ENCODE peak calls at places on chromosomes 5 and 9, in eight cellular contexts. One of them, this sample, is unnamed.

GRCh38 chr5:41102341-41102740 is 31.2 kb upstream of the MROH2B start:
- DNase-seq in GM13977: no peak
- DNase-seq in NCI-H1417: no peak
- DNase-seq in ELR: no peak
- DNase-seq in stimulated activated CD4-positive, alpha-beta T cell treated with anti-CD3 and anti-CD28 coated beads, Interleukin-1b, Interleukin-23, amount 100 ng/mL, for 24 hours: no peak
- DNase-seq in head of caudate nucleus: no peak
- DNase-seq in D341Med: no peak
- DNase-seq in T-helper 1 cell: no peak
- DNase-seq in this sample: no peak

GRCh38 chr9:21708225-21708624 is 94.2 kb upstream of the MTAP start:
- DNase-seq in GM13977: no peak
- DNase-seq in NCI-H1417: no peak
- DNase-seq in ELR: no peak
- DNase-seq in stimulated activated CD4-positive, alpha-beta T cell treated with anti-CD3 and anti-CD28 coated beads, Interleukin-1b, Interleukin-23, amount 100 ng/mL, for 24 hours: no peak
- DNase-seq in head of caudate nucleus: no peak
- DNase-seq in D341Med: no peak
- DNase-seq in T-helper 1 cell: no peak
- DNase-seq in this sample: no peak

GRCh38 chr9:137150485-137151060 is 11.6 kb downstream of the GRIN1 start:
- DNase-seq in GM13977: peak; percentile 94
- DNase-seq in NCI-H1417: no peak
- DNase-seq in ELR: peak; percentile 47
- DNase-seq in stimulated activated CD4-positive, alpha-beta T cell treated with anti-CD3 and anti-CD28 coated beads, Interleukin-1b, Interleukin-23, amount 100 ng/mL, for 24 hours: no peak
- DNase-seq in head of caudate nucleus: no peak
- DNase-seq in D341Med: peak; percentile 86
- DNase-seq in T-helper 1 cell: no peak
- DNase-seq in this sample: no peak

GRCh38 chr5:80069918-80070318 is 34.8 kb downstream of the THBS4 start:
- DNase-seq in GM13977: no peak
- DNase-seq in NCI-H1417: no peak
- DNase-seq in ELR: no peak
- DNase-seq in stimulated activated CD4-positive, alpha-beta T cell treated with anti-CD3 and anti-CD28 coated beads, Interleukin-1b, Interleukin-23, amount 100 ng/mL, for 24 hours: no peak
- DNase-seq in head of caudate nucleus: no peak
- DNase-seq in D341Med: peak; percentile 43
- DNase-seq in T-helper 1 cell: no peak
- DNase-seq in this sample: no peak

GRCh38 chr5:72166070-72166979 is 59.0 kb downstream of the MAP1B start:
- DNase-seq in GM13977: no peak
- DNase-seq in NCI-H1417: peak; percentile 61
- DNase-seq in ELR: no peak
- DNase-seq in stimulated activated CD4-positive, alpha-beta T cell treated with anti-CD3 and anti-CD28 coated beads, Interleukin-1b, Interleukin-23, amount 100 ng/mL, for 24 hours: no peak
- DNase-seq in head of caudate nucleus: peak; percentile 59
- DNase-seq in D341Med: peak; percentile 63
- DNase-seq in T-helper 1 cell: no peak
- DNase-seq in this sample: no peak

GRCh38 chr5:97125125-97125683 is 17.2 kb downstream of the LIX1 start:
- DNase-seq in GM13977: no peak
- DNase-seq in NCI-H1417: no peak
- DNase-seq in ELR: no peak
- DNase-seq in stimulated activated CD4-positive, alpha-beta T cell treated with anti-CD3 and anti-CD28 coated beads, Interleukin-1b, Interleukin-23, amount 100 ng/mL, for 24 hours: no peak
- DNase-seq in head of caudate nucleus: no peak
- DNase-seq in D341Med: no peak
- DNase-seq in T-helper 1 cell: no peak
- DNase-seq in this sample: no peak

GRCh38 chr5:119681734-119682133 is 52.4 kb downstream of the FAM170A start:
- DNase-seq in GM13977: no peak
- DNase-seq in NCI-H1417: no peak
- DNase-seq in ELR: no peak
- DNase-seq in stimulated activated CD4-positive, alpha-beta T cell treated with anti-CD3 and anti-CD28 coated beads, Interleukin-1b, Interleukin-23, amount 100 ng/mL, for 24 hours: no peak
- DNase-seq in head of caudate nucleus: no peak
- DNase-seq in D341Med: no peak
- DNase-seq in T-helper 1 cell: no peak
- DNase-seq in this sample: no peak

GRCh38 chr5:67063791-67064190 is 132.8 kb downstream of the CD180 start:
- DNase-seq in GM13977: no peak
- DNase-seq in NCI-H1417: no peak
- DNase-seq in ELR: peak; percentile 56
- DNase-seq in stimulated activated CD4-positive, alpha-beta T cell treated with anti-CD3 and anti-CD28 coated beads, Interleukin-1b, Interleukin-23, amount 100 ng/mL, for 24 hours: no peak
- DNase-seq in head of caudate nucleus: no peak
- DNase-seq in D341Med: no peak
- DNase-seq in T-helper 1 cell: no peak
- DNase-seq in this sample: no peak

GRCh38 chr9:77977210-77977611 is 54.4 kb downstream of the GNAQ start:
- DNase-seq in GM13977: peak; percentile 14
- DNase-seq in NCI-H1417: no peak
- DNase-seq in ELR: peak; percentile 80
- DNase-seq in stimulated activated CD4-positive, alpha-beta T cell treated with anti-CD3 and anti-CD28 coated beads, Interleukin-1b, Interleukin-23, amount 100 ng/mL, for 24 hours: no peak
- DNase-seq in head of caudate nucleus: peak; percentile 68
- DNase-seq in D341Med: peak; percentile 47
- DNase-seq in T-helper 1 cell: peak; percentile 21
- DNase-seq in this sample: peak; percentile 15

GRCh38 chr9:130770679-130771442 is 64.2 kb upstream of the ABL1 start:
- DNase-seq in GM13977: peak; percentile 63
- DNase-seq in NCI-H1417: peak; percentile 38
- DNase-seq in ELR: peak; percentile 80
- DNase-seq in stimulated activated CD4-positive, alpha-beta T cell treated with anti-CD3 and anti-CD28 coated beads, Interleukin-1b, Interleukin-23, amount 100 ng/mL, for 24 hours: no peak
- DNase-seq in head of caudate nucleus: no peak
- DNase-seq in D341Med: peak; percentile 64
- DNase-seq in T-helper 1 cell: no peak
- DNase-seq in this sample: no peak

GRCh38 chr5:159697536-159697935 is 218.7 kb upstream of the ADRA1B start:
- DNase-seq in GM13977: no peak
- DNase-seq in NCI-H1417: no peak
- DNase-seq in ELR: no peak
- DNase-seq in stimulated activated CD4-positive, alpha-beta T cell treated with anti-CD3 and anti-CD28 coated beads, Interleukin-1b, Interleukin-23, amount 100 ng/mL, for 24 hours: no peak
- DNase-seq in head of caudate nucleus: no peak
- DNase-seq in D341Med: no peak
- DNase-seq in T-helper 1 cell: no peak
- DNase-seq in this sample: no peak

GRCh38 chr9:113622600-113623400 is 159.3 kb downstream of the RGS3 start:
- DNase-seq in GM13977: peak; percentile 76
- DNase-seq in NCI-H1417: peak; percentile 17
- DNase-seq in ELR: peak; percentile 98
- DNase-seq in stimulated activated CD4-positive, alpha-beta T cell treated with anti-CD3 and anti-CD28 coated beads, Interleukin-1b, Interleukin-23, amount 100 ng/mL, for 24 hours: peak; percentile 18
- DNase-seq in head of caudate nucleus: no peak
- DNase-seq in D341Med: no peak
- DNase-seq in T-helper 1 cell: no peak
- DNase-seq in this sample: no peak

GRCh38 chr5:50406874-50407273 is 34.2 kb downstream of the EMB start:
- DNase-seq in GM13977: no peak
- DNase-seq in NCI-H1417: no peak
- DNase-seq in ELR: peak; percentile 34
- DNase-seq in stimulated activated CD4-positive, alpha-beta T cell treated with anti-CD3 and anti-CD28 coated beads, Interleukin-1b, Interleukin-23, amount 100 ng/mL, for 24 hours: no peak
- DNase-seq in head of caudate nucleus: no peak
- DNase-seq in D341Med: no peak
- DNase-seq in T-helper 1 cell: no peak
- DNase-seq in this sample: no peak

GRCh38 chr9:68574150-68574549 is 33.5 kb upstream of the TMEM252 start:
- DNase-seq in GM13977: no peak
- DNase-seq in NCI-H1417: no peak
- DNase-seq in ELR: peak; percentile 13
- DNase-seq in stimulated activated CD4-positive, alpha-beta T cell treated with anti-CD3 and anti-CD28 coated beads, Interleukin-1b, Interleukin-23, amount 100 ng/mL, for 24 hours: no peak
- DNase-seq in head of caudate nucleus: no peak
- DNase-seq in D341Med: no peak
- DNase-seq in T-helper 1 cell: no peak
- DNase-seq in this sample: no peak

GRCh38 chr5:134638760-134639201 is 6.2 kb upstream of the SAR1B start:
- DNase-seq in GM13977: no peak
- DNase-seq in NCI-H1417: no peak
- DNase-seq in ELR: no peak
- DNase-seq in stimulated activated CD4-positive, alpha-beta T cell treated with anti-CD3 and anti-CD28 coated beads, Interleukin-1b, Interleukin-23, amount 100 ng/mL, for 24 hours: no peak
- DNase-seq in head of caudate nucleus: no peak
- DNase-seq in D341Med: no peak
- DNase-seq in T-helper 1 cell: no peak
- DNase-seq in this sample: no peak

GRCh38 chr9:133995012-133995896 is 3.1 kb upstream of the VAV2 start:
- DNase-seq in GM13977: no peak
- DNase-seq in NCI-H1417: no peak
- DNase-seq in ELR: peak; percentile 37
- DNase-seq in stimulated activated CD4-positive, alpha-beta T cell treated with anti-CD3 and anti-CD28 coated beads, Interleukin-1b, Interleukin-23, amount 100 ng/mL, for 24 hours: no peak
- DNase-seq in head of caudate nucleus: no peak
- DNase-seq in D341Med: peak; percentile 70
- DNase-seq in T-helper 1 cell: no peak
- DNase-seq in this sample: no peak

GRCh38 chr5:97102010-97102470 is 40.4 kb downstream of the LIX1 start:
- DNase-seq in GM13977: no peak
- DNase-seq in NCI-H1417: peak; percentile 18
- DNase-seq in ELR: no peak
- DNase-seq in stimulated activated CD4-positive, alpha-beta T cell treated with anti-CD3 and anti-CD28 coated beads, Interleukin-1b, Interleukin-23, amount 100 ng/mL, for 24 hours: no peak
- DNase-seq in head of caudate nucleus: no peak
- DNase-seq in D341Med: no peak
- DNase-seq in T-helper 1 cell: no peak
- DNase-seq in this sample: no peak

GRCh38 chr5:9523090-9523813 is 22.6 kb downstream of the SEMA5A start:
- DNase-seq in GM13977: no peak
- DNase-seq in NCI-H1417: no peak
- DNase-seq in ELR: peak; percentile 56
- DNase-seq in stimulated activated CD4-positive, alpha-beta T cell treated with anti-CD3 and anti-CD28 coated beads, Interleukin-1b, Interleukin-23, amount 100 ng/mL, for 24 hours: no peak
- DNase-seq in head of caudate nucleus: no peak
- DNase-seq in D341Med: no peak
- DNase-seq in T-helper 1 cell: no peak
- DNase-seq in this sample: no peak

GRCh38 chr9:70566743-70567142 is 152.3 kb upstream of the KLF9 start:
- DNase-seq in GM13977: no peak
- DNase-seq in NCI-H1417: no peak
- DNase-seq in ELR: no peak
- DNase-seq in stimulated activated CD4-positive, alpha-beta T cell treated with anti-CD3 and anti-CD28 coated beads, Interleukin-1b, Interleukin-23, amount 100 ng/mL, for 24 hours: no peak
- DNase-seq in head of caudate nucleus: no peak
- DNase-seq in D341Med: no peak
- DNase-seq in T-helper 1 cell: no peak
- DNase-seq in this sample: no peak

GRCh38 chr9:68533678-68534077 is 7.0 kb downstream of the TMEM252 start:
- DNase-seq in GM13977: no peak
- DNase-seq in NCI-H1417: no peak
- DNase-seq in ELR: no peak
- DNase-seq in stimulated activated CD4-positive, alpha-beta T cell treated with anti-CD3 and anti-CD28 coated beads, Interleukin-1b, Interleukin-23, amount 100 ng/mL, for 24 hours: no peak
- DNase-seq in head of caudate nucleus: no peak
- DNase-seq in D341Med: no peak
- DNase-seq in T-helper 1 cell: no peak
- DNase-seq in this sample: no peak

GRCh38 chr9:134709512-134710270 is 68.1 kb downstream of the COL5A1 start:
- DNase-seq in GM13977: no peak
- DNase-seq in NCI-H1417: no peak
- DNase-seq in ELR: no peak
- DNase-seq in stimulated activated CD4-positive, alpha-beta T cell treated with anti-CD3 and anti-CD28 coated beads, Interleukin-1b, Interleukin-23, amount 100 ng/mL, for 24 hours: no peak
- DNase-seq in head of caudate nucleus: no peak
- DNase-seq in D341Med: no peak
- DNase-seq in T-helper 1 cell: no peak
- DNase-seq in this sample: no peak

GRCh38 chr9:33926746-33927485 is 110.0 kb downstream of the UBE2R2 start:
- DNase-seq in GM13977: no peak
- DNase-seq in NCI-H1417: no peak
- DNase-seq in ELR: no peak
- DNase-seq in stimulated activated CD4-positive, alpha-beta T cell treated with anti-CD3 and anti-CD28 coated beads, Interleukin-1b, Interleukin-23, amount 100 ng/mL, for 24 hours: no peak
- DNase-seq in head of caudate nucleus: no peak
- DNase-seq in D341Med: no peak
- DNase-seq in T-helper 1 cell: no peak
- DNase-seq in this sample: no peak

GRCh38 chr5:98333921-98334320 is 439.5 kb upstream of the RGMB start:
- DNase-seq in GM13977: no peak
- DNase-seq in NCI-H1417: no peak
- DNase-seq in ELR: peak; percentile 31
- DNase-seq in stimulated activated CD4-positive, alpha-beta T cell treated with anti-CD3 and anti-CD28 coated beads, Interleukin-1b, Interleukin-23, amount 100 ng/mL, for 24 hours: no peak
- DNase-seq in head of caudate nucleus: no peak
- DNase-seq in D341Med: no peak
- DNase-seq in T-helper 1 cell: no peak
- DNase-seq in this sample: no peak

GRCh38 chr5:132176987-132177386 is 50.7 kb downstream of the P4HA2 start:
- DNase-seq in GM13977: peak; percentile 60
- DNase-seq in NCI-H1417: no peak
- DNase-seq in ELR: peak; percentile 46
- DNase-seq in stimulated activated CD4-positive, alpha-beta T cell treated with anti-CD3 and anti-CD28 coated beads, Interleukin-1b, Interleukin-23, amount 100 ng/mL, for 24 hours: no peak
- DNase-seq in head of caudate nucleus: no peak
- DNase-seq in D341Med: no peak
- DNase-seq in T-helper 1 cell: no peak
- DNase-seq in this sample: no peak

GRCh38 chr5:170333161-170333909 is 35.8 kb upstream of the LCP2 start:
- DNase-seq in GM13977: no peak
- DNase-seq in NCI-H1417: no peak
- DNase-seq in ELR: no peak
- DNase-seq in stimulated activated CD4-positive, alpha-beta T cell treated with anti-CD3 and anti-CD28 coated beads, Interleukin-1b, Interleukin-23, amount 100 ng/mL, for 24 hours: no peak
- DNase-seq in head of caudate nucleus: peak; percentile 16
- DNase-seq in D341Med: no peak
- DNase-seq in T-helper 1 cell: peak; percentile 51
- DNase-seq in this sample: peak; percentile 53

GRCh38 chr5:135493406-135494180 is 41.4 kb upstream of the TIFAB start:
- DNase-seq in GM13977: no peak
- DNase-seq in NCI-H1417: no peak
- DNase-seq in ELR: peak; percentile 87
- DNase-seq in stimulated activated CD4-positive, alpha-beta T cell treated with anti-CD3 and anti-CD28 coated beads, Interleukin-1b, Interleukin-23, amount 100 ng/mL, for 24 hours: no peak
- DNase-seq in head of caudate nucleus: no peak
- DNase-seq in D341Med: no peak
- DNase-seq in T-helper 1 cell: no peak
- DNase-seq in this sample: no peak

GRCh38 chr9:106797299-106797698 is 65.7 kb upstream of the ZNF462 start:
- DNase-seq in GM13977: no peak
- DNase-seq in NCI-H1417: no peak
- DNase-seq in ELR: no peak
- DNase-seq in stimulated activated CD4-positive, alpha-beta T cell treated with anti-CD3 and anti-CD28 coated beads, Interleukin-1b, Interleukin-23, amount 100 ng/mL, for 24 hours: no peak
- DNase-seq in head of caudate nucleus: no peak
- DNase-seq in D341Med: no peak
- DNase-seq in T-helper 1 cell: no peak
- DNase-seq in this sample: no peak

GRCh38 chr5:32217886-32218396 is 43.8 kb upstream of the GOLPH3 start:
- DNase-seq in GM13977: no peak
- DNase-seq in NCI-H1417: no peak
- DNase-seq in ELR: no peak
- DNase-seq in stimulated activated CD4-positive, alpha-beta T cell treated with anti-CD3 and anti-CD28 coated beads, Interleukin-1b, Interleukin-23, amount 100 ng/mL, for 24 hours: no peak
- DNase-seq in head of caudate nucleus: peak; percentile 25
- DNase-seq in D341Med: no peak
- DNase-seq in T-helper 1 cell: no peak
- DNase-seq in this sample: no peak

GRCh38 chr9:127664678-127665507 is 41.9 kb upstream of the CFAP157 start:
- DNase-seq in GM13977: no peak
- DNase-seq in NCI-H1417: no peak
- DNase-seq in ELR: no peak
- DNase-seq in stimulated activated CD4-positive, alpha-beta T cell treated with anti-CD3 and anti-CD28 coated beads, Interleukin-1b, Interleukin-23, amount 100 ng/mL, for 24 hours: no peak
- DNase-seq in head of caudate nucleus: no peak
- DNase-seq in D341Med: peak; percentile 58
- DNase-seq in T-helper 1 cell: no peak
- DNase-seq in this sample: no peak

This sample was measured in effector memory CD4-positive, alpha-beta T cell.